ENCODE peak calls at places on chromosomes 12 and 14, in nine cellular contexts. K is pancreas, F is left ventricle myocardium inferior, M is cardiac muscle cell, A is tibial artery, U is tibial nerve, D is esophagus squamous epithelium, N is thoracic aorta, B is adipocyte. Q is an unnamed sample. For H3K4me1, the result is how much of the 10 kb centered on the place peaks cover.

GRCh38 chr12:32025906-32026305 is 66.7 kb downstream of the RESF1 start:
- DNase-seq in K (no peak), F (no peak), M (no peak), A (no peak), U (no peak), D (no peak), N (no peak), B (no peak), Q (no peak)

GRCh38 chr12:50572275-50572674 is 67.5 kb downstream of the DIP2B start:
- DNase-seq in K (no peak), F (no peak), M (peak), A (no peak), U (no peak), D (no peak), N (no peak), B (peak), Q (no peak)

GRCh38 chr14:34219661-34220060 is 242.4 kb downstream of the SPTSSA start:
- DNase-seq in K (no peak), F (no peak), M (no peak), A (no peak), U (no peak), D (no peak), N (no peak), B (no peak), Q (no peak)

GRCh38 chr12:84727964-84728363 is 184.6 kb downstream of the SLC6A15 start:
- DNase-seq in K (no peak), F (no peak), M (no peak), A (no peak), U (no peak), D (no peak), N (no peak), B (peak), Q (no peak)

GRCh38 chr14:54343276-54344121 is 53.3 kb upstream of the CDKN3 start:
- DNase-seq in K (no peak), F (no peak), M (peak), A (no peak), U (no peak), D (no peak), N (no peak), B (peak), Q (no peak)

GRCh38 chr12:57844725-57845477 is 1.6 kb downstream of the CTDSP2 start:
- DNase-seq in K (no peak), F (peak), M (peak), A (peak), U (peak), D (no peak), N (peak), B (peak), Q (peak)

GRCh38 chr12:14946162-14946561 is 7.8 kb upstream of the ERP27 start:
- DNase-seq in K (no peak), F (no peak), M (peak), A (no peak), U (no peak), D (no peak), N (no peak), B (peak), Q (no peak)

GRCh38 chr12:125983784-125984510 is 918.7 kb downstream of the AACS start:
- DNase-seq in K (peak), F (no peak), M (no peak), A (no peak), U (no peak), D (no peak), N (no peak), B (no peak), Q (no peak)

GRCh38 chr12:66365718-66366485 is 63.6 kb downstream of the HELB start:
- DNase-seq in K (no peak), F (no peak), M (peak), A (no peak), U (no peak), D (no peak), N (no peak), B (peak), Q (no peak)

GRCh38 chr12:131640436-131640969 is 70.4 kb upstream of the SFSWAP start:
- DNase-seq in K (no peak), F (no peak), M (no peak), A (no peak), U (no peak), D (no peak), N (no peak), B (no peak), Q (no peak)

GRCh38 chr14:38042356-38042755 is 165.3 kb upstream of the SSTR1 start:
- DNase-seq in K (no peak), F (no peak), M (peak), A (no peak), U (no peak), D (no peak), N (no peak), B (peak), Q (no peak)

GRCh38 chr12:93109794-93110203 is 180.7 kb upstream of the EEA1 start:
- DNase-seq in K (no peak), F (no peak), M (no peak), A (no peak), U (no peak), D (no peak), N (no peak), B (peak), Q (no peak)

GRCh38 chr12:52900896-52901714 is 3.8 kb downstream of the KRT8 start:
- DNase-seq in K (peak), F (no peak), M (no peak), A (no peak), U (no peak), D (no peak), N (no peak), B (no peak), Q (no peak)
- H3K4me3 ChIP-seq in K (peak), F (no peak), M (no peak), A (no peak), U (no peak), D (no peak), N (no peak), B (no peak), Q (no peak)

DNA sequence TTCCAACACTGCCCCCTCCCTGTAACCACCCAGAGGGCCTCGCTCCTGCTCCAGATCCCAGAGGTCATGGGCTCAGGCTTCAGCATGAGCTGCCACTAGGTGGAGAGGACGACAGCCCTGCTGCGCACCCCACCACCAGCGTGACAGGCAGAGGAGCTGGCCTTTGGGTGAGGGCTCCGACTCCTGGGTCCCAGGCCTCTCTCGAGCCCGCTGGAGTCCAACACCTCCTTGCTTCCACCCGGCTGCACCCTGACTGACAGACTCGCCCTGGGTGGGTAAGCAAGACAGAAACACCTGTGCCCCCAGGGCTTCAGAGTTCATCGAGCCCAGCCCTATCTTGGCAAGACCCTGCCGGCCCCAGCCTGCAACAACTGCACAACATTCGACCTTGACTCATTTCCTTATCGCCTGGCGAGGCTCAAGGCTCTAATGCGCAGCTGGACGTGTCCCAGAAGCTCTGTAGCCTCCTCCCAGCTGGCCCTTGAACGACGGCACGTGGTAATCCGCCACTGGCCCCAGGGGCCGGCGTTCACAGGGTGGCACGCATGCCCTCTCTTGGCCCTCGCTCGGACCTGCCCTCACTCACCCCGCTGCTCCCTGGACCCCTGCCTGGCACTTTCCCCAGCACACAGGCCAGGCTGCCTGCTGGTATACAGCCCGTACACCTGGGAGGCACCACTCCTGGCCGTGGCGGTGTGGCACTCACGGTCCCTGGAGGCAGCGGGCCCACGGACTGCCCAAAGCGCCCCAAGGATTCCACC is 28.0 kb downstream of the VPS37B start:
- DNase-seq in K (peak), F (peak), M (no peak), A (peak), U (no peak), D (no peak), N (no peak), B (no peak), Q (no peak)
- H3K4me1 ChIP-seq in K (half or more), F (half or more), M (under half), A (under half), U (under half), D (half or more), N (under half), B (under half), Q (under half)

DNA sequence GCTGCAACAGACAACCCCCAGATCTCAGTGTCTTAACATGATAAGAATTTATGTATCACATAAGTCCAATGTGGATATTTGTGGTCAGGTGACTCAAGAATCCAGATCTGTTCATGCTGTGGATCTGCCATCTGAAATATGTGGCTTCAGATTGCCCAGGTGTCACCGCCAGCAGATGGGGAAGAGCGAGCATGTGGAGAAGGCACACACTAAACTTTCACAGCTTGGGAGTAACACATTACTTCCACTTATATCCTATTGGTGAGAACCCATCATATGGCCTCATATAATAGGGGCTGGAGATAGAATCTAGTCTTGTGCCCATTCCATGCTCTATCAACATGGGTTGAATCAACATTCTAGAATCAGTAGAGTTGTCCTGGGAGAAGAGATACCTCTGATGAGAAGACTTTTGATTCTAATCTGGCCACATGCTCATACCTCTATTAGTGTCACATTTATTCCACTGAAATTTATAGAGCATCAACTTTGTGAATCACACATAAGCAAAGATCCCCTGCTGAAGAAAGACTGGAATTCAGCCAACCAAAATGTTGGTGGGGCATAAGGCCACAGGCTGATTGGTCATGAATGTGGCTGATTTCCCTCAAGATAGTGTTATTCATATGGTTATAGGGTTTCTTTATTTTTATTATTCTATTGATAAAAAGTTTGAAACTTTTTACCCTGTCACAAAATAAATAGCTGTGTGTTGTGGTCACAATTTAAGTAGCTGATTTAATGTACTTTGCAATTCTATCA is 6.0 kb upstream of the CALCOCO1 start:
- DNase-seq in K (no peak), F (no peak), M (no peak), A (no peak), U (no peak), D (no peak), N (no peak), B (peak), Q (no peak)
- H3K4me3 ChIP-seq in K (no peak), F (no peak), M (no peak), A (no peak), U (no peak), D (no peak), N (no peak), B (no peak), Q (no peak)

GRCh38 chr14:28661171-28661772 is 105.3 kb upstream of the FOXG1 start:
- DNase-seq in K (no peak), F (no peak), M (peak), A (no peak), U (no peak), D (no peak), N (no peak), B (peak), Q (no peak)

GRCh38 chr14:28651148-28651547 is 115.4 kb upstream of the FOXG1 start:
- DNase-seq in K (no peak), F (no peak), M (no peak), A (no peak), U (no peak), D (no peak), N (no peak), B (peak), Q (no peak)

GRCh38 chr14:28652782-28653181 is 113.8 kb upstream of the FOXG1 start:
- DNase-seq in K (no peak), F (no peak), M (no peak), A (no peak), U (no peak), D (no peak), N (no peak), B (peak), Q (no peak)

GRCh38 chr14:28653521-28653920 is 113.1 kb upstream of the FOXG1 start:
- DNase-seq in K (no peak), F (no peak), M (no peak), A (no peak), U (no peak), D (no peak), N (no peak), B (no peak), Q (no peak)

GRCh38 chr14:28656704-28657255 is 109.8 kb upstream of the FOXG1 start:
- DNase-seq in K (no peak), F (no peak), M (no peak), A (no peak), U (no peak), D (no peak), N (no peak), B (no peak), Q (no peak)
- H3K4me1 ChIP-seq in K (under half), F (under half), M (under half), A (under half), U (under half), D (under half), N (under half), B (under half), Q (under half)

GRCh38 chr12:120121766-120122293 is 5.3 kb upstream of the RAB35 start:
- DNase-seq in K (no peak), F (no peak), M (no peak), A (no peak), U (no peak), D (no peak), N (no peak), B (no peak), Q (no peak)
- H3K4me3 ChIP-seq in K (no peak), F (no peak), M (no peak), A (no peak), U (no peak), D (no peak), N (no peak), B (no peak), Q (no peak)

GRCh38 chr14:105021656-105022275 is 883 bp upstream of the CDCA4 start:
- DNase-seq in K (peak), F (no peak), M (peak), A (no peak), U (no peak), D (no peak), N (no peak), B (peak), Q (peak)

GRCh38 chr14:105023791-105024480 is 3.1 kb upstream of the CDCA4 start:
- DNase-seq in K (no peak), F (no peak), M (no peak), A (no peak), U (no peak), D (no peak), N (no peak), B (peak), Q (no peak)

GRCh38 chr14:105023144-105023543 is 2.3 kb upstream of the CDCA4 start:
- DNase-seq in K (no peak), F (no peak), M (no peak), A (no peak), U (no peak), D (no peak), N (no peak), B (no peak), Q (no peak)

GRCh38 chr14:105020815-105021655 is at the start of gene CDCA4:
- DNase-seq in K (peak), F (peak), M (peak), A (peak), U (peak), D (peak), N (peak), B (peak), Q (peak)

DNA sequence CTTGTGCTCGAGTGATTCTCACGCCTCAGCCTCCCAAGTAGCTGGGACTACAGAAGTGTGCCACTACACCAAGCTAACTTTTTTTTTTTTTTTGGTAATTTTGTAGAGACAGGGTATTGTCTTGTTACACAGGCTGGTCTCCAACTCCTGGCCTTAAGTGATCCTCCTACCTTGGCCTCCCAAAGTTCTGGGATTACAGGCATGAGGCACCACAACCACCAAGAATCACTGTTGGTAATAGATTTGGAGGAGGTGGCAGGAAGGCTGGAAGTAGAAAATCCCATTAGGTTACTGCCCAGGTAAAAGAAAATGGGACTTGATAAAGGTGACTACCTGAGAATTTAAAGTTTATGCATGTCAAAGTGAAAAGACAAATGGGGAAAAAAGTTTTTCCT is 1.4 kb upstream of the CDCA4 start:
- DNase-seq in K (no peak), F (no peak), M (no peak), A (no peak), U (no peak), D (no peak), N (no peak), B (no peak), Q (no peak)
- H3K4me1 ChIP-seq in K (under half), F (under half), M (under half), A (under half), U (under half), D (half or more), N (under half), B (under half), Q (under half)

GRCh38 chr12:13834241-13834640 is 147.2 kb downstream of the GRIN2B start:
- DNase-seq in K (no peak), F (no peak), M (no peak), A (no peak), U (no peak), D (no peak), N (no peak), B (no peak), Q (no peak)

GRCh38 chr12:13839937-13840336 is 141.5 kb downstream of the GRIN2B start:
- DNase-seq in K (no peak), F (no peak), M (no peak), A (no peak), U (no peak), D (no peak), N (no peak), B (no peak), Q (no peak)

GRCh38 chr12:13835657-13836056 is 145.7 kb downstream of the GRIN2B start:
- DNase-seq in K (no peak), F (no peak), M (no peak), A (no peak), U (no peak), D (no peak), N (no peak), B (no peak), Q (no peak)

GRCh38 chr12:13841358-13841757 is 140.0 kb downstream of the GRIN2B start:
- DNase-seq in K (no peak), F (no peak), M (no peak), A (no peak), U (no peak), D (no peak), N (no peak), B (no peak), Q (no peak)

GRCh38 chr12:13836116-13836515 is 145.3 kb downstream of the GRIN2B start:
- DNase-seq in K (no peak), F (no peak), M (no peak), A (no peak), U (no peak), D (no peak), N (no peak), B (no peak), Q (no peak)
- H3K4me3 ChIP-seq in K (no peak), F (no peak), M (no peak), A (no peak), U (no peak), D (no peak), N (no peak), B (no peak), Q (no peak)

GRCh38 chr14:98773814-98774213 is 498.2 kb downstream of the BCL11B start:
- DNase-seq in K (no peak), F (no peak), M (no peak), A (no peak), U (no peak), D (no peak), N (no peak), B (no peak), Q (no peak)
- H3K4me1 ChIP-seq in K (under half), F (under half), M (under half), A (under half), U (under half), D (under half), N (under half), B (under half), Q (under half)

Q was measured in left lung.